ENCODE peak calls at places on chromosomes 2 and 18, in six cellular contexts. One of them, this sample, is unnamed.

GRCh38 chr2:38217401-38218188 is 141.6 kb upstream of the CYP1B1 start:
- DNase-seq in cardiac fibroblast: no peak
- DNase-seq in astrocyte of the spinal cord: no peak
- DNase-seq in esophagus squamous epithelium: no peak
- DNase-seq in HL-60: no peak
- DNase-seq in lower lobe of right lung: no peak
- DNase-seq in this sample: no peak

GRCh38 chr2:54332386-54332785 is 76.4 kb upstream of the TSPYL6 start:
- DNase-seq in lower lobe of right lung: no peak
- DNase-seq in esophagus squamous epithelium: no peak
- DNase-seq in HL-60: no peak
- DNase-seq in astrocyte of the spinal cord: no peak
- DNase-seq in cardiac fibroblast: no peak
- DNase-seq in this sample: no peak

GRCh38 chr2:2516386-2516785 is 185.3 kb upstream of the MYT1L start:
- DNase-seq in cardiac fibroblast: no peak
- DNase-seq in lower lobe of right lung: no peak
- DNase-seq in esophagus squamous epithelium: no peak
- DNase-seq in astrocyte of the spinal cord: no peak
- DNase-seq in HL-60: no peak
- DNase-seq in this sample: no peak

GRCh38 chr2:60794271-60794863 is 38.3 kb downstream of the PAPOLG start:
- DNase-seq in astrocyte of the spinal cord: peak
- DNase-seq in esophagus squamous epithelium: no peak
- DNase-seq in cardiac fibroblast: peak
- DNase-seq in HL-60: peak
- DNase-seq in lower lobe of right lung: no peak
- DNase-seq in this sample: no peak

GRCh38 chr18:78630356-78630755 is 349.3 kb upstream of the SALL3 start:
- DNase-seq in esophagus squamous epithelium: no peak
- DNase-seq in HL-60: no peak
- DNase-seq in cardiac fibroblast: no peak
- DNase-seq in astrocyte of the spinal cord: no peak
- DNase-seq in lower lobe of right lung: no peak
- DNase-seq in this sample: no peak

GRCh38 chr2:139790807-139791206 is 1010.6 kb upstream of the NXPH2 start:
- DNase-seq in lower lobe of right lung: no peak
- DNase-seq in esophagus squamous epithelium: no peak
- DNase-seq in HL-60: no peak
- DNase-seq in cardiac fibroblast: peak
- DNase-seq in astrocyte of the spinal cord: peak
- DNase-seq in this sample: no peak

GRCh38 chr2:217951521-217952247 is 51.1 kb downstream of the TNS1 start:
- DNase-seq in astrocyte of the spinal cord: no peak
- DNase-seq in esophagus squamous epithelium: no peak
- DNase-seq in lower lobe of right lung: peak
- DNase-seq in cardiac fibroblast: no peak
- DNase-seq in HL-60: no peak
- DNase-seq in this sample: no peak

GRCh38 chr2:36427790-36428243 is 72.2 kb downstream of the CRIM1 start:
- DNase-seq in esophagus squamous epithelium: no peak
- DNase-seq in cardiac fibroblast: no peak
- DNase-seq in astrocyte of the spinal cord: no peak
- DNase-seq in lower lobe of right lung: no peak
- DNase-seq in HL-60: no peak
- DNase-seq in this sample: no peak

GRCh38 chr2:62149708-62150107 is 46.2 kb upstream of the B3GNT2 start:
- DNase-seq in lower lobe of right lung: no peak
- DNase-seq in cardiac fibroblast: peak
- DNase-seq in HL-60: no peak
- DNase-seq in esophagus squamous epithelium: no peak
- DNase-seq in astrocyte of the spinal cord: peak
- DNase-seq in this sample: peak

GRCh38 chr2:193584522-193584938 is 1389.8 kb upstream of the TMEFF2 start:
- DNase-seq in esophagus squamous epithelium: no peak
- DNase-seq in HL-60: peak
- DNase-seq in cardiac fibroblast: peak
- DNase-seq in astrocyte of the spinal cord: peak
- DNase-seq in lower lobe of right lung: no peak
- DNase-seq in this sample: no peak

GRCh38 chr2:127197475-127198385 is 22.4 kb downstream of the CYP27C1 start:
- DNase-seq in lower lobe of right lung: peak
- DNase-seq in cardiac fibroblast: peak
- DNase-seq in esophagus squamous epithelium: no peak
- DNase-seq in astrocyte of the spinal cord: peak
- DNase-seq in HL-60: peak
- DNase-seq in this sample: no peak

GRCh38 chr2:207042841-207043240 is 103.5 kb downstream of the CPO start:
- DNase-seq in lower lobe of right lung: no peak
- DNase-seq in cardiac fibroblast: no peak
- DNase-seq in HL-60: no peak
- DNase-seq in astrocyte of the spinal cord: no peak
- DNase-seq in esophagus squamous epithelium: no peak
- DNase-seq in this sample: no peak

GRCh38 chr2:88350641-88351601 is 101.6 kb downstream of the FOXI3 start:
- DNase-seq in astrocyte of the spinal cord: no peak
- DNase-seq in esophagus squamous epithelium: no peak
- DNase-seq in HL-60: peak
- DNase-seq in cardiac fibroblast: peak
- DNase-seq in lower lobe of right lung: peak
- DNase-seq in this sample: no peak

GRCh38 chr2:148614024-148614331 is 30.6 kb upstream of the EPC2 start:
- DNase-seq in esophagus squamous epithelium: no peak
- DNase-seq in astrocyte of the spinal cord: no peak
- DNase-seq in lower lobe of right lung: no peak
- DNase-seq in HL-60: no peak
- DNase-seq in cardiac fibroblast: peak
- DNase-seq in this sample: no peak

GRCh38 chr18:24763765-24764548 is 303.5 kb downstream of the HRH4 start:
- DNase-seq in astrocyte of the spinal cord: no peak
- DNase-seq in HL-60: no peak
- DNase-seq in lower lobe of right lung: no peak
- DNase-seq in cardiac fibroblast: peak
- DNase-seq in esophagus squamous epithelium: no peak
- DNase-seq in this sample: peak

GRCh38 chr18:41457730-41458129 is 497.3 kb upstream of the PIK3C3 start:
- DNase-seq in lower lobe of right lung: no peak
- DNase-seq in esophagus squamous epithelium: no peak
- DNase-seq in cardiac fibroblast: no peak
- DNase-seq in astrocyte of the spinal cord: no peak
- DNase-seq in HL-60: no peak
- DNase-seq in this sample: no peak

GRCh38 chr2:202267495-202267894 is 1.9 kb downstream of the NOP58 start:
- DNase-seq in HL-60: peak
- DNase-seq in cardiac fibroblast: no peak
- DNase-seq in esophagus squamous epithelium: no peak
- DNase-seq in astrocyte of the spinal cord: no peak
- DNase-seq in lower lobe of right lung: no peak
- DNase-seq in this sample: no peak

DNA sequence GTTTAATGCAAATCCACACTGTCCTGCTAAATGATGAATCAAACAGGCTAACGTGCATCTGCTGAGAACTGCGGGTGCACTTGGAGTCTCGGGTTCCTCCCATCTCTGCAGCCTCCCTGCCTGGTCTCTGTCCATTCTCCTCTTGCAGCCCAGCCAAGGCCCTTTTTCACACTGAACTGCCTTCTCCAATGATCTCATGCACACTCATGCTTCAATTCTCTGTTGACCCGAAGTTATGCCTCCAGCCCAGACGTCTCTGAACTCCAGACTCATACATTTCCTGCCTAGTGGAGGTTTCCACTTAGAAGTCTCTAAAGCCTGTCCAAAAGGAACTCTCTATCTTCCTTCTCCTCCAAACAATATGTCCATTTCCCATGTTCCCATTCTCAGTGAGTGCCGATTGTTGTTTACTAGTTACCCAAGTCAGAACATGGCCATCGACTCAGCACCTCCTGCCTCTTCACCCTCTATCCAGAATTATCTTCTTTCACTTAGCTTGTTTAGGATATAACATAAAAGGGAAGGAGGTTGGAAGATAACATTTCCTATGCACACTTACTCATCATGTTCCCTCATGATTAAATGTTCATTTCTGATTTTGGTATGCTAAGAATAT is 155.2 kb downstream of the IRS1 start:
- DNase-seq in astrocyte of the spinal cord: peak
- DNase-seq in lower lobe of right lung: no peak
- DNase-seq in esophagus squamous epithelium: no peak
- DNase-seq in HL-60: no peak
- DNase-seq in cardiac fibroblast: peak
- DNase-seq in this sample: no peak
- H3K4me3 ChIP-seq in astrocyte of the spinal cord: no peak
- H3K4me3 ChIP-seq in lower lobe of right lung: no peak
- H3K4me3 ChIP-seq in esophagus squamous epithelium: no peak
- H3K4me3 ChIP-seq in HL-60: no peak
- H3K4me3 ChIP-seq in cardiac fibroblast: no peak
- H3K4me3 ChIP-seq in this sample: no peak

DNA sequence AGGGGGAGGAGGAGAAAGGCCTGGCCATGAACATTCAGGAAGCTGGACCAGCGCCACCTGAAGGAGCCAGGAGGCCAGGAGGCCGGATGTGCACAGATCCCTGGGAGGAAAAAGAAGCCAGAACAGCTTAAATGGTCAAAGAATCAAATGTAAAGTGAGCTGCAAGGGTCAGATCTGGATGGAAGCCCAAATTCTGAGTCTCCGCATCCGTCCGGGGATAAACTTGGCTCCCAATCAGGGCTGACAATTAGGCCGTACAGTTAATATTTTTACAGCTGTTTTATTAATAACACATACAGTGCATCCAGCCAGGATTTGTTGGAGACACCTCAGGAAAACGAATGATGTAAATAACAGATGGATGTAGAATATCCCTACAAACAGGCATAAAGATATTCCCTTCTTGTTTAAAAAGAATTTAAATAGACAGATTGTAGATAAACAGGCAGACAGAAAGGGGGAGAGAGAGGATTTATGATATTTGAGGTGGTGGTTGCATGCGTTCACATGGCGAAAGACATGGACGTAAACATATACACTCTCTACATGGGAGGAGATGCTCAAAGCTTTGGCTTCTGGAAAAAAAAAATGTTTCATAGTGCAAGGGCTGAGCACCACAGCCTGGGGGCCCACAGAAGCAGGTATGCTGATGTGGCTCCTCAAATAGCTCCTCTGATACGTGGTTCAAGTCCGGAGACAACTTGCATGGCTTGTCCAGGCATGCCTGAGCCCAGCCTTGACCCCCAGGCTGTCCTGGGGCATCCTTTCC is 495.3 kb upstream of the TCF4 start:
- DNase-seq in HL-60: no peak
- DNase-seq in esophagus squamous epithelium: no peak
- DNase-seq in astrocyte of the spinal cord: peak
- DNase-seq in lower lobe of right lung: no peak
- DNase-seq in cardiac fibroblast: peak
- DNase-seq in this sample: no peak
- TF ChIP-seq CTCF in HL-60: no peak
- TF ChIP-seq CTCF in esophagus squamous epithelium: no peak
- TF ChIP-seq CTCF in astrocyte of the spinal cord: peak
- TF ChIP-seq CTCF in lower lobe of right lung: peak
- TF ChIP-seq CTCF in cardiac fibroblast: peak
- TF ChIP-seq CTCF in this sample: no peak

GRCh38 chr2:113077921-113078320 is 10.2 kb downstream of the IL1F10 start:
- DNase-seq in lower lobe of right lung: no peak
- DNase-seq in HL-60: no peak
- DNase-seq in astrocyte of the spinal cord: no peak
- DNase-seq in esophagus squamous epithelium: no peak
- DNase-seq in cardiac fibroblast: no peak
- DNase-seq in this sample: no peak
- H3K4me3 ChIP-seq in lower lobe of right lung: no peak
- H3K4me3 ChIP-seq in HL-60: no peak
- H3K4me3 ChIP-seq in astrocyte of the spinal cord: no peak
- H3K4me3 ChIP-seq in esophagus squamous epithelium: no peak
- H3K4me3 ChIP-seq in cardiac fibroblast: no peak
- H3K4me3 ChIP-seq in this sample: no peak

GRCh38 chr2:10709290-10709939 is 12.0 kb upstream of the ATP6V1C2 start:
- DNase-seq in HL-60: no peak
- DNase-seq in astrocyte of the spinal cord: no peak
- DNase-seq in lower lobe of right lung: no peak
- DNase-seq in esophagus squamous epithelium: no peak
- DNase-seq in cardiac fibroblast: peak
- DNase-seq in this sample: no peak
- TF ChIP-seq CTCF in HL-60: no peak
- TF ChIP-seq CTCF in astrocyte of the spinal cord: peak
- TF ChIP-seq CTCF in lower lobe of right lung: no peak
- TF ChIP-seq CTCF in esophagus squamous epithelium: no peak
- TF ChIP-seq CTCF in cardiac fibroblast: peak
- TF ChIP-seq CTCF in this sample: peak

DNA sequence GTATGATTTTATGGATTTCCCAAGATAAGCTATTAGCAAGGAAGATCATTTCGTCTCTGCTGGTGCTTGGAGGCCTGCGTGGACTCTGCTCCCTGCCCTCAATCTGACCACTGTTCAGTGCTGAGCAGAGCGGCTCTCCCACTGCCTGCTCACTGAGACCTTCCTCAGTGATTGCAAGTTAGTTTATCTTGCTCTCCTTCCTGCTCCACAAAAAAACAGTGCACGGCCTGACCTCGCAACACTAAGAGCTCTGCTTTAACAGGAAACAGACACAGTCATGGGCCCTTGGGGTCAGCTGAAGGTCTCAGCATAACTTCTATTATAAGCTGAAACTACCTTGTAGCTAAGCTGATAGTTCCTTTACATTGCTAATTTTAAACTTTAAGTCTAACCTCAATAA is 53.1 kb downstream of the PRELID3A start:
- DNase-seq in HL-60: no peak
- DNase-seq in lower lobe of right lung: no peak
- DNase-seq in cardiac fibroblast: peak
- DNase-seq in esophagus squamous epithelium: no peak
- DNase-seq in astrocyte of the spinal cord: peak
- DNase-seq in this sample: no peak
- H3K4me3 ChIP-seq in HL-60: no peak
- H3K4me3 ChIP-seq in lower lobe of right lung: no peak
- H3K4me3 ChIP-seq in cardiac fibroblast: no peak
- H3K4me3 ChIP-seq in esophagus squamous epithelium: no peak
- H3K4me3 ChIP-seq in astrocyte of the spinal cord: no peak
- H3K4me3 ChIP-seq in this sample: no peak

DNA sequence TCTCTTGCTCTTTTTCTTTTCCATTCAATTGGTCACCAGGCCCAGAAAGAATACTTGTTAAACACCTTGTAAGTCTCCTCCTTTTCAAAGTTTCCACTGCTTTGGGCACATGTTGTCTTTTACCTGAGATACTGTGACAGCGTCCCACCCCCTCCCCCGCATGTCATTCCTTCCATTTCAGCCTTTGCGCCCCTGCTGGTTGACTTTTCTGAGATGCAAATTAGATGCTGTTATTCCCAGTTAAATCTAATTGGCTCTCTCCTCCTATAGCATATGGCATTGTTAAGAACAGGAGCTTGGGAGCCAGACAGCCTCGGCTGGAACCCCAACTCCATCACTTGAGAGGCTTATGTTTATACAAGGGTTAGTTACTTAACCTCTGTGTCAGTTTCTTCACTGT is 80.3 kb upstream of the GAREM1 start:
- DNase-seq in lower lobe of right lung: no peak
- DNase-seq in esophagus squamous epithelium: no peak
- DNase-seq in cardiac fibroblast: no peak
- DNase-seq in HL-60: no peak
- DNase-seq in astrocyte of the spinal cord: no peak
- DNase-seq in this sample: no peak
- TF ChIP-seq CTCF in lower lobe of right lung: no peak
- TF ChIP-seq CTCF in esophagus squamous epithelium: no peak
- TF ChIP-seq CTCF in cardiac fibroblast: peak
- TF ChIP-seq CTCF in HL-60: no peak
- TF ChIP-seq CTCF in astrocyte of the spinal cord: peak
- TF ChIP-seq CTCF in this sample: peak

This sample was measured in AG09309.